ENCODE peak calls at places on chromosomes 6 and 20, in nine cellular contexts. R, H, L, W, M, Z, A, G and D are unnamed samples.

GRCh38 chr20:6034134-6034969 is 19.5 kb downstream of the LRRN4 start:
- DNase-seq in M (no peak), W (no peak), L (no peak), H (no peak), G (no peak), Z (no peak), R (no peak), A (no peak), D (no peak)

GRCh38 chr6:143119260-143119659 is 58.6 kb downstream of the AIG1 start:
- DNase-seq in H (no peak), A (no peak), L (no peak), W (no peak), M (no peak), R (no peak), G (no peak), Z (no peak), D (no peak)

GRCh38 chr6:6591778-6592388 is 3.4 kb downstream of the LY86 start:
- DNase-seq in R (no peak), L (no peak), H (no peak), Z (no peak), M (peak), W (no peak), A (no peak), G (no peak), D (no peak)

GRCh38 chr6:42727084-42727601 is 4.7 kb upstream of the PRPH2 start:
- DNase-seq in R (peak), Z (no peak), M (no peak), L (no peak), H (peak), W (peak), A (no peak), G (peak), D (no peak)

GRCh38 chr6:16769131-16769985 is 8.1 kb upstream of the ATXN1 start:
- DNase-seq in M (peak), Z (peak), G (peak), R (no peak), W (no peak), L (no peak), A (peak), H (no peak), D (no peak)

GRCh38 chr6:97021194-97021593 is 96.7 kb downstream of the KLHL32 start:
- DNase-seq in A (no peak), G (no peak), Z (no peak), H (no peak), R (no peak), L (no peak), W (no peak), M (no peak), D (no peak)

GRCh38 chr6:74932214-74932923 is 273.5 kb downstream of the COL12A1 start:
- DNase-seq in A (no peak), G (no peak), W (no peak), L (no peak), M (no peak), H (no peak), Z (no peak), R (no peak), D (no peak)

GRCh38 chr6:121694389-121695185 is 259.1 kb downstream of the GJA1 start:
- DNase-seq in L (no peak), A (no peak), Z (no peak), M (no peak), G (no peak), W (no peak), R (no peak), H (no peak), D (no peak)

GRCh38 chr6:157667211-157668033 is 155.6 kb upstream of the SNX9 start:
- DNase-seq in M (peak), R (no peak), W (no peak), G (peak), A (peak), L (peak), H (no peak), Z (peak), D (peak)

GRCh38 chr6:129134535-129134934 is 251.6 kb downstream of the LAMA2 start:
- DNase-seq in Z (no peak), A (no peak), W (no peak), G (no peak), H (no peak), R (no peak), M (no peak), L (no peak), D (no peak)

GRCh38 chr6:9250852-9251251 is 815.5 kb upstream of the SLC35B3 start:
- DNase-seq in A (peak), L (peak), H (no peak), Z (peak), M (peak), W (no peak), G (peak), R (peak), D (peak)

GRCh38 chr20:1001981-1002681 is at the start of gene RSPO4:
- DNase-seq in Z (no peak), W (no peak), A (no peak), R (no peak), G (no peak), H (peak), M (no peak), L (no peak), D (peak)

GRCh38 chr6:56514395-56514794 is 128.3 kb downstream of the DST start:
- DNase-seq in G (no peak), H (no peak), W (no peak), R (no peak), L (no peak), A (no peak), M (no peak), Z (no peak), D (no peak)

GRCh38 chr20:22529150-22530019 is 55.0 kb downstream of the FOXA2 start:
- DNase-seq in H (no peak), W (no peak), A (no peak), G (peak), L (no peak), M (no peak), R (peak), Z (no peak), D (no peak)

GRCh38 chr6:1378224-1379025 is 11.0 kb upstream of the FOXF2 start:
- DNase-seq in M (no peak), A (no peak), Z (no peak), W (no peak), R (no peak), L (no peak), G (no peak), H (peak), D (no peak)

DNA sequence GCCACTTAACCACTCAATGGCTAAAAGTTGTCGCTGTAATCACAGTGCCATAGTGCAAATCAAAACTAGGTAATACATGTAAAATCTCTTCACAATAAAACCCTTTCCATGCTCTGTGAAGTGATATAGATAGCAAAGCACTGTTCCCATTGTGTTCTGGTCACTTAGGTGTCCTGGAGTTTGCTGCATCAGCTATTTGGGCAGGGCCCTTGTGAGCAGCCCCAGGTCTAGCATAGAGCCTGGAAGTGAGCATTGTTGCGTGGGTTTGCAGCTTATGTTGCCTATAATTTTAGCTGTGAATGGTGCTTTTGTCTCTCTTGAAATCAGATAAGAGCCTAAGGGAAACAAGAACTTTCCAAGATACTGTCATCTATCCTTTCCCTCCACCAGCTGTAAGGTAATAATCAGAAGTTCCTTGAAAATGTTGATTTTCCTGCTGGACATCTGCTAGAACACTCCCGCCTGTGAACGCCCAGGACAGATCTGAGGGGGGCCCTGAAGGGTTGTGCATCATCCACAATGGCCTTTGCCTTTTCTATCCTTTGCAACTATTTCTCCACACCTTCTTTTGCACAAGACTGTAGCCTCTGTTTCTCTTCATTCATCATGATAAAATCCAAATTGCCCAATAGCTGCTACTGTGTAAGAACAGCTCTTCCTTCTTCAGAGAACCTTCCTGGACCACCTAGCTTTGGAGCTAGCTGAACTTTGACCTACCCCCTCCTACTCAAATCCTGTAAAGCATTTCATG is 57.0 kb downstream of the TNFAIP3 start:
- DNase-seq in L (no peak), Z (no peak), H (no peak), W (no peak), G (no peak), M (no peak), R (no peak), A (no peak), D (no peak)
- TF ChIP-seq POLR2A in L (no peak), Z (no peak), H (no peak), W (no peak), G (no peak), M (no peak), R (no peak), A (no peak), D (no peak)

DNA sequence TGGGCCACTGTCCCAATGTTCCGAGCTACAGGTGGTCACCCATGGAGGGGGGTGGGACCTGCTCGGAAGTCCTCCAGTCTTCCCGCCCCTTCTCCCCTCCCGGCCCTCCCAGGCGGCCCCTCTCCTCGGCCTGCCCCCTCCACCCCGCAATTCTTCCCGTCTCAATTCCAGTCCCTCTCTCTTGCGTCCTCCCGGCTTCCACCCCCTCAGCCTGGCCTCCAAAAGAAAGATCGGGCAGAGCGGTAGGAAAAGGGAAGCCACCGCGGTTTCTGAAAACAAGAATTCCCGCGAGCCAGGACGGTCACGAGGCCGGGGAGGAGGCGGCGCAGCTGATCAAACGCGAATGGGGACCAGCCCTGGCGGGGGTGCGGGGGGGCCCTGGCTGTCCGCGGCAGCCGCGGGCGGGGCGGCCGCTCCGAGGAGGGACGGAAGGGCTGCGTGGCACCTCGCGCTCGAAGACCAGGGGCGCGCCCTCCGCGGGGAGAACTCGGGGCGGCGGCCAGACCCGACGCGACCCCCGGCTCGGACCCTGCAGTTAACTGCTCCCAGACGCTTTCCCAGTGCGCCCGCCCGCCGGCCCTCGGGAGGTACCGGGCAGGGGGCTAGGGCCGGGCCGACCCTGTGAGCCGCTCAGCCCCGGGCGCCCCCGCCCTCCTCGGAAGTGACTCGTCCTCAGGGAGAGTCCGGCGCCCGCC is 1.0 kb downstream of the PXDC1 start:
- DNase-seq in Z (no peak), H (peak), G (peak), A (no peak), W (peak), L (peak), R (peak), M (peak), D (peak)
- TF ChIP-seq POLR2A in Z (no peak), H (peak), G (no peak), A (no peak), W (peak), L (peak), R (peak), M (peak), D (peak)

GRCh38 chr6:52640916-52641315 is 30.0 kb upstream of the TMEM14A start:
- DNase-seq in L (no peak), A (no peak), M (no peak), W (no peak), G (no peak), H (no peak), Z (no peak), R (no peak), D (no peak)

GRCh38 chr6:52641388-52641787 is 29.5 kb upstream of the TMEM14A start:
- DNase-seq in M (no peak), R (no peak), W (no peak), G (no peak), L (no peak), H (no peak), Z (no peak), A (no peak), D (no peak)

GRCh38 chr6:52640170-52640569 is 30.7 kb upstream of the TMEM14A start:
- DNase-seq in A (no peak), G (peak), H (no peak), M (no peak), W (no peak), L (peak), Z (no peak), R (no peak), D (peak)

GRCh38 chr6:52641826-52642225 is 29.1 kb upstream of the TMEM14A start:
- DNase-seq in M (no peak), W (no peak), A (no peak), G (no peak), Z (no peak), R (no peak), L (no peak), H (no peak), D (no peak)

DNA sequence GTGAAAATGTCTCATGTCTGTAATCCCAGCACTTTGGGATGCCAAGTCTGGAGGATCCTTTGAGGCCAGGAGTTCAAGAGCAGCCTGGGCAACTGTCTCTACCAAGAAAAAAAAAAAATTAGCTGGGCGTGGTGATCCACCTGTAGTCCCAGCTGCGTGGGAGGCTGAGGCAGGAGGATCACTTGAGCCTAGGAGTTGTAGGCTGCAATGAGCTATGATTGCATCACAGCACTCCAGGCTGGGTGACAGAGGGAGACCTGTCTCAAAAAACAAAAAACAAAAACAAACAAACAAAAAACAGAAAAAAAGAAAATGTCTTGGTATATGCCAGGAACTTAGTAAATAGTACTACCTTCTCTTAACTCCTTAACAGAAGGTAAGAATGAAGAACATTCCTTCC is 31.4 kb upstream of the TMEM14A start:
- DNase-seq in A (no peak), W (no peak), R (no peak), M (no peak), Z (no peak), L (no peak), H (no peak), G (no peak), D (no peak)
- TF ChIP-seq POLR2A in A (no peak), W (no peak), R (no peak), M (no peak), Z (no peak), L (no peak), H (no peak), G (no peak), D (no peak)

GRCh38 chr20:58634818-58635665 is 16.0 kb upstream of the STX16 start:
- DNase-seq in H (peak), Z (no peak), G (no peak), M (no peak), R (no peak), W (peak), A (no peak), L (no peak), D (peak)
- TF ChIP-seq POLR2A in H (no peak), Z (no peak), G (no peak), M (no peak), R (no peak), W (no peak), A (no peak), L (no peak), D (no peak)